ENCODE peak calls at places on chromosomes 4 and X, in eight cellular contexts. One of them, this sample, is unnamed.

GRCh38 chr4:184347251-184348239 is 126.8 kb downstream of the IRF2 start:
- DNase-seq in brain microvascular endothelial cell: peak
- DNase-seq in HepG2: no peak
- DNase-seq in GM12878: peak
- DNase-seq in IMR-90: peak
- DNase-seq in astrocyte of the spinal cord: peak
- DNase-seq in upper lobe of right lung: no peak
- DNase-seq in body of pancreas: peak
- DNase-seq in this sample: no peak

GRCh38 chrX:30060718-30061117 is 154.6 kb upstream of the MAGEB2 start:
- DNase-seq in brain microvascular endothelial cell: peak
- DNase-seq in HepG2: no peak
- DNase-seq in upper lobe of right lung: no peak
- DNase-seq in GM12878: no peak
- DNase-seq in IMR-90: peak
- DNase-seq in body of pancreas: no peak
- DNase-seq in astrocyte of the spinal cord: peak
- DNase-seq in this sample: no peak

GRCh38 chr4:7034262-7035081 is 8.7 kb upstream of the TADA2B start:
- DNase-seq in brain microvascular endothelial cell: peak
- DNase-seq in GM12878: no peak
- DNase-seq in upper lobe of right lung: peak
- DNase-seq in IMR-90: peak
- DNase-seq in body of pancreas: peak
- DNase-seq in astrocyte of the spinal cord: peak
- DNase-seq in HepG2: peak
- DNase-seq in this sample: no peak

GRCh38 chrX:152958524-152959465 is 35.1 kb downstream of the PNMA5 start:
- DNase-seq in upper lobe of right lung: peak
- DNase-seq in astrocyte of the spinal cord: peak
- DNase-seq in HepG2: peak
- DNase-seq in body of pancreas: peak
- DNase-seq in IMR-90: peak
- DNase-seq in GM12878: peak
- DNase-seq in brain microvascular endothelial cell: peak
- DNase-seq in this sample: peak

GRCh38 chr4:38449506-38450174 is 214.4 kb upstream of the KLF3 start:
- DNase-seq in upper lobe of right lung: no peak
- DNase-seq in HepG2: peak
- DNase-seq in IMR-90: peak
- DNase-seq in GM12878: no peak
- DNase-seq in astrocyte of the spinal cord: no peak
- DNase-seq in body of pancreas: peak
- DNase-seq in brain microvascular endothelial cell: no peak
- DNase-seq in this sample: peak

GRCh38 chr4:93710101-93710846 is 118.3 kb upstream of the ATOH1 start:
- DNase-seq in upper lobe of right lung: no peak
- DNase-seq in brain microvascular endothelial cell: no peak
- DNase-seq in IMR-90: no peak
- DNase-seq in body of pancreas: no peak
- DNase-seq in astrocyte of the spinal cord: no peak
- DNase-seq in HepG2: peak
- DNase-seq in GM12878: peak
- DNase-seq in this sample: no peak

GRCh38 chr4:7792616-7793015 is 147.0 kb downstream of the AFAP1 start:
- DNase-seq in GM12878: no peak
- DNase-seq in upper lobe of right lung: peak
- DNase-seq in IMR-90: no peak
- DNase-seq in astrocyte of the spinal cord: no peak
- DNase-seq in body of pancreas: no peak
- DNase-seq in HepG2: no peak
- DNase-seq in brain microvascular endothelial cell: no peak
- DNase-seq in this sample: no peak

GRCh38 chr4:37601527-37601926 is 84.6 kb downstream of the RELL1 start:
- DNase-seq in brain microvascular endothelial cell: peak
- DNase-seq in astrocyte of the spinal cord: peak
- DNase-seq in IMR-90: peak
- DNase-seq in HepG2: peak
- DNase-seq in GM12878: no peak
- DNase-seq in upper lobe of right lung: no peak
- DNase-seq in body of pancreas: peak
- DNase-seq in this sample: peak

GRCh38 chr4:182842104-182842600 is 75.0 kb downstream of the DCTD start:
- DNase-seq in HepG2: no peak
- DNase-seq in astrocyte of the spinal cord: no peak
- DNase-seq in IMR-90: no peak
- DNase-seq in upper lobe of right lung: no peak
- DNase-seq in GM12878: no peak
- DNase-seq in body of pancreas: no peak
- DNase-seq in brain microvascular endothelial cell: no peak
- DNase-seq in this sample: no peak

GRCh38 chrX:431492-432132 is 44.9 kb upstream of the PPP2R3B start:
- DNase-seq in brain microvascular endothelial cell: no peak
- DNase-seq in IMR-90: no peak
- DNase-seq in body of pancreas: no peak
- DNase-seq in HepG2: no peak
- DNase-seq in GM12878: no peak
- DNase-seq in upper lobe of right lung: no peak
- DNase-seq in astrocyte of the spinal cord: no peak
- DNase-seq in this sample: no peak

GRCh38 chr4:3262208-3263052 is 13.5 kb downstream of the MSANTD1 start:
- DNase-seq in GM12878: no peak
- DNase-seq in body of pancreas: no peak
- DNase-seq in astrocyte of the spinal cord: no peak
- DNase-seq in brain microvascular endothelial cell: no peak
- DNase-seq in upper lobe of right lung: no peak
- DNase-seq in HepG2: no peak
- DNase-seq in IMR-90: no peak
- DNase-seq in this sample: no peak

GRCh38 chr4:101020956-101021355 is 326.4 kb downstream of the PPP3CA start:
- DNase-seq in GM12878: peak
- DNase-seq in astrocyte of the spinal cord: peak
- DNase-seq in body of pancreas: no peak
- DNase-seq in HepG2: no peak
- DNase-seq in upper lobe of right lung: no peak
- DNase-seq in IMR-90: peak
- DNase-seq in brain microvascular endothelial cell: peak
- DNase-seq in this sample: no peak

GRCh38 chr4:77954690-77955089 is 92.1 kb downstream of the MRPL1 start:
- DNase-seq in body of pancreas: no peak
- DNase-seq in IMR-90: no peak
- DNase-seq in HepG2: no peak
- DNase-seq in GM12878: no peak
- DNase-seq in upper lobe of right lung: no peak
- DNase-seq in brain microvascular endothelial cell: no peak
- DNase-seq in astrocyte of the spinal cord: no peak
- DNase-seq in this sample: no peak
- TF ChIP-seq CTCF in body of pancreas: no peak
- TF ChIP-seq CTCF in IMR-90: no peak
- TF ChIP-seq CTCF in HepG2: no peak
- TF ChIP-seq CTCF in GM12878: no peak
- TF ChIP-seq CTCF in upper lobe of right lung: no peak
- TF ChIP-seq CTCF in brain microvascular endothelial cell: no peak
- TF ChIP-seq CTCF in astrocyte of the spinal cord: no peak
- TF ChIP-seq CTCF in this sample: no peak

GRCh38 chrX:47619486-47620302 is at the start of gene SYN1:
- DNase-seq in astrocyte of the spinal cord: peak
- DNase-seq in GM12878: no peak
- DNase-seq in body of pancreas: peak
- DNase-seq in HepG2: peak
- DNase-seq in brain microvascular endothelial cell: peak
- DNase-seq in IMR-90: peak
- DNase-seq in upper lobe of right lung: peak
- DNase-seq in this sample: peak
- H3K4me3 ChIP-seq in astrocyte of the spinal cord: peak
- H3K4me3 ChIP-seq in GM12878: no peak
- H3K4me3 ChIP-seq in body of pancreas: no peak
- H3K4me3 ChIP-seq in HepG2: peak
- H3K4me3 ChIP-seq in brain microvascular endothelial cell: peak
- H3K4me3 ChIP-seq in IMR-90: peak
- H3K4me3 ChIP-seq in upper lobe of right lung: peak
- H3K4me3 ChIP-seq in this sample: peak

DNA sequence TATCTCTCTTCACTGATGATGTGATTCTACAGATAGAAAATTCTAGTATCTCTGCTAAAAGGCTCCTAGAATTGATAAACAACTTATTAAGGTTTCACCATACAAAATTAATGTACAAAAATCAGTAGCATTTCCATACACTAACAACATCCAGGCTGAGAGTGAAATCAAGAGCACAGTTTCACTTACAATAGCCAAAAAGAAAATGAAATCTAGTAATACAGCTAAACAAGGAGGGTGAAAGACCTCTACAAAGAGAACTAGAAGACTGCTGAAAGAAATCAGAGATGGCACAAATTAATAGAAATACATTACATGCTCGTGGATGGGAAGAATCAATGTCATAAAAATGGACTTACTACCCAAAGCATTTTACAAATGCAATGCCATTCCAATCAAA is 751.9 kb downstream of the FSTL5 start:
- DNase-seq in astrocyte of the spinal cord: no peak
- DNase-seq in GM12878: no peak
- DNase-seq in brain microvascular endothelial cell: no peak
- DNase-seq in HepG2: no peak
- DNase-seq in body of pancreas: no peak
- DNase-seq in IMR-90: no peak
- DNase-seq in upper lobe of right lung: no peak
- DNase-seq in this sample: no peak
- TF ChIP-seq CTCF in astrocyte of the spinal cord: no peak
- TF ChIP-seq CTCF in GM12878: no peak
- TF ChIP-seq CTCF in brain microvascular endothelial cell: no peak
- TF ChIP-seq CTCF in HepG2: no peak
- TF ChIP-seq CTCF in body of pancreas: no peak
- TF ChIP-seq CTCF in IMR-90: no peak
- TF ChIP-seq CTCF in upper lobe of right lung: no peak
- TF ChIP-seq CTCF in this sample: no peak

GRCh38 chr4:113610542-113610941 is 151.0 kb downstream of the CAMK2D start:
- DNase-seq in GM12878: no peak
- DNase-seq in astrocyte of the spinal cord: no peak
- DNase-seq in HepG2: no peak
- DNase-seq in brain microvascular endothelial cell: no peak
- DNase-seq in body of pancreas: no peak
- DNase-seq in IMR-90: no peak
- DNase-seq in upper lobe of right lung: no peak
- DNase-seq in this sample: no peak
- H3K4me3 ChIP-seq in GM12878: no peak
- H3K4me3 ChIP-seq in astrocyte of the spinal cord: no peak
- H3K4me3 ChIP-seq in HepG2: no peak
- H3K4me3 ChIP-seq in brain microvascular endothelial cell: no peak
- H3K4me3 ChIP-seq in body of pancreas: no peak
- H3K4me3 ChIP-seq in IMR-90: no peak
- H3K4me3 ChIP-seq in upper lobe of right lung: no peak
- H3K4me3 ChIP-seq in this sample: no peak

DNA sequence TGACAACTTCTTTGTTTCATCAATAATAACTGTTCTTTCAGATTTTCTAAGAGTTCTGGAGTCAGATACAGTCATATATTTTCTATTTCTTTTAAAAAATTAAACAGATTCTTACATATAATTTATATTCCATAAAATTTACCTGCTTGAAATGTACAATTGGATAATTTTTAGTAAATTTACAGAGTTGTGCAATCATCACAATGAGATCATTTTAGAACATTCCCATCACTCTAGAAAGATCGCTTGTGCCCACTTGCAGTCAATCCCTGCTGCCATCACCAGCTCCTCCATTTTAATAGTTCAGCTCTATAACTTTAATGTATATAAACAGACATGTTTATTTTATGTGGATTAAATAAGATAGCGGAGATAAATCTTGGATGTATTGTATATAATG is 29.6 kb upstream of the PRSS48 start:
- DNase-seq in IMR-90: no peak
- DNase-seq in GM12878: no peak
- DNase-seq in HepG2: no peak
- DNase-seq in brain microvascular endothelial cell: no peak
- DNase-seq in astrocyte of the spinal cord: no peak
- DNase-seq in upper lobe of right lung: no peak
- DNase-seq in body of pancreas: no peak
- DNase-seq in this sample: no peak
- TF ChIP-seq CTCF in IMR-90: no peak
- TF ChIP-seq CTCF in GM12878: no peak
- TF ChIP-seq CTCF in HepG2: no peak
- TF ChIP-seq CTCF in brain microvascular endothelial cell: no peak
- TF ChIP-seq CTCF in astrocyte of the spinal cord: no peak
- TF ChIP-seq CTCF in upper lobe of right lung: no peak
- TF ChIP-seq CTCF in body of pancreas: no peak
- TF ChIP-seq CTCF in this sample: no peak

DNA sequence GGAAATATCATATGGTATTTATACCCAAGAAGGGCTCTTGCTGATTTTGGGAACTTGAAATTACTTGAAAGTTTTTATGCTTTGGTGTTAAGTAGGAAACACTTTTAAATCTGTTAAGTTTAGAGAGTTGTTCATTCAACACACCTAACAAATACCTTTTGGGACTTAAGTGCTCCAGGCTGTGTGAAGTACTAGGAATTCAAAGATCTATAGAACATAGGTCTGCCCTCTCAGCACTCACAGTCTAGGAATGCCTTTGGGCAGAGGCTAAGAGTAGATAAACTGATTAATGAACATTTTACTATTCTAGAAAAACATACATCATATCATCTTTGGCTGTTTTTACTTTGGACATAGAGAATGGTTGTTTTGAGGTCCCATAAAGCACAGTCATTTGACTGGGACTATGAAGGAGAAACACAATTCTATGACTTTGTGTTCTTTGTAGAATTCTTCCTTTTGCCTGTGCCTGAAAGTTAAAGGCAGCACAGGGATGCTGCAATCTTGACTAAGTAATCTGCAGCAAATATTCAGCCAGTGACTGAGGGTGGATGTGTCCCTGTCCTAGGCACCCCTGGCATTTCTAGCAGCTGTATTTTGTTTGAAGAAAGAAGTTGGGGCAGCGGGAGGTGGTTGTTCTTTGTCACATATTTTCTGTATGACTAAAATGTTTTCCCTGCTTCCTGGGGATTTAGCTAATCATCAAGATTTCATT is 8.3 kb downstream of the BMP3 start:
- DNase-seq in body of pancreas: no peak
- DNase-seq in brain microvascular endothelial cell: no peak
- DNase-seq in IMR-90: no peak
- DNase-seq in HepG2: no peak
- DNase-seq in astrocyte of the spinal cord: no peak
- DNase-seq in upper lobe of right lung: no peak
- DNase-seq in GM12878: no peak
- DNase-seq in this sample: no peak
- H3K4me3 ChIP-seq in body of pancreas: no peak
- H3K4me3 ChIP-seq in brain microvascular endothelial cell: no peak
- H3K4me3 ChIP-seq in IMR-90: no peak
- H3K4me3 ChIP-seq in HepG2: no peak
- H3K4me3 ChIP-seq in astrocyte of the spinal cord: no peak
- H3K4me3 ChIP-seq in upper lobe of right lung: no peak
- H3K4me3 ChIP-seq in GM12878: no peak
- H3K4me3 ChIP-seq in this sample: no peak

This sample was measured in AG09309.